ENCODE peak calls at places on chromosome 1, in nine cellular contexts. X is AML-193; N is amniotic stem cell; A is RPMI8226; T is NCI-H1092 treated with DMSO at 0.1 percent for 48 hours; E is activated T-helper 9 cell treated with anti-CD3 and anti-CD28 coated beads, Interleukin-2, amount 50 U/mL, for 16 hours; R is T-helper 22 cell; Z is memory B cell; H is sigmoid colon. B is an unnamed sample.

GRCh38 chr1:183038333-183038876 is 15.2 kb downstream of the LAMC1 start:
- DNase-seq in X (no peak), N (no peak), A (no peak), T (no peak), E (no peak), R (no peak), Z (no peak), H (no peak), B (no peak)

GRCh38 chr1:216820345-216820744 is 97.1 kb upstream of the ESRRG start:
- DNase-seq in X (no peak), N (no peak), A (no peak), T (no peak), E (no peak), R (no peak), Z (no peak), H (no peak), B (no peak)

GRCh38 chr1:202397256-202397655 is 48.8 kb downstream of the PPP1R12B start:
- DNase-seq in X (no peak), N (no peak), A (no peak), T (no peak), E (no peak), R (no peak), Z (no peak), H (no peak), B (no peak)

GRCh38 chr1:19960621-19961020 is 18.8 kb downstream of the PLA2G2A start:
- DNase-seq in X (no peak), N (no peak), A (no peak), T (no peak), E (no peak), R (no peak), Z (no peak), H (no peak), B (no peak)

GRCh38 chr1:112435448-112435847 is 39.4 kb downstream of the CTTNBP2NL start:
- DNase-seq in X (no peak), N (no peak), A (no peak), T (no peak), E (no peak), R (no peak), Z (no peak), H (no peak), B (no peak)

GRCh38 chr1:7373936-7374760 is 396.9 kb upstream of the VAMP3 start:
- DNase-seq in X (no peak), N (no peak), A (no peak), T (no peak), E (no peak), R (no peak), Z (no peak), H (peak; percentile 42), B (no peak)

GRCh38 chr1:2836333-2836970 is 35.0 kb upstream of the TTC34 start:
- DNase-seq in X (no peak), N (no peak), A (no peak), T (no peak), E (no peak), R (no peak), Z (no peak), H (no peak), B (no peak)

GRCh38 chr1:233172201-233172600 is 123.3 kb downstream of the PCNX2 start:
- DNase-seq in X (peak; percentile 69), N (no peak), A (peak; percentile 72), T (no peak), E (no peak), R (no peak), Z (no peak), H (no peak), B (no peak)

GRCh38 chr1:116754203-116754977 is at the start of gene CD2:
- DNase-seq in X (peak; percentile 11), N (no peak), A (no peak), T (no peak), E (peak; percentile 39), R (peak; percentile 36), Z (no peak), H (no peak), B (no peak)

GRCh38 chr1:174726167-174726879 is 273.4 kb upstream of the CACYBP start:
- DNase-seq in X (peak; percentile 32), N (peak; percentile 33), A (peak; percentile 22), T (peak; percentile 44), E (no peak), R (no peak), Z (no peak), H (no peak), B (no peak)

GRCh38 chr1:213688655-213689054 is 299.1 kb upstream of the PROX1 start:
- DNase-seq in X (no peak), N (no peak), A (no peak), T (no peak), E (no peak), R (no peak), Z (no peak), H (no peak), B (no peak)

GRCh38 chr1:25731626-25732370 is 68.2 kb upstream of the SELENON start:
- DNase-seq in X (no peak), N (no peak), A (peak; percentile 23), T (no peak), E (no peak), R (no peak), Z (no peak), H (peak; percentile 28), B (no peak)

GRCh38 chr1:29349871-29350491 is 113.7 kb downstream of the PTPRU start:
- DNase-seq in X (no peak), N (no peak), A (peak; percentile 80), T (no peak), E (no peak), R (no peak), Z (no peak), H (peak; percentile 40), B (no peak)

GRCh38 chr1:87787551-87787950 is 458.9 kb downstream of the LMO4 start:
- DNase-seq in X (no peak), N (no peak), A (no peak), T (no peak), E (no peak), R (no peak), Z (no peak), H (no peak), B (no peak)

GRCh38 chr1:11462224-11462923 is 16.6 kb upstream of the DISP3 start:
- DNase-seq in X (no peak), N (no peak), A (peak; percentile 38), T (no peak), E (no peak), R (no peak), Z (no peak), H (no peak), B (no peak)

GRCh38 chr1:153565529-153566374 is at the start of gene S100A2:
- DNase-seq in X (peak; percentile 28), N (peak; percentile 78), A (no peak), T (no peak), E (peak; percentile 45), R (peak; percentile 26), Z (no peak), H (peak; percentile 84), B (peak; percentile 84)

GRCh38 chr1:159009704-159010361 is at the start of gene IFI16:
- DNase-seq in X (peak; percentile 89), N (peak; percentile 83), A (peak; percentile 85), T (no peak), E (peak; percentile 37), R (peak; percentile 33), Z (peak; percentile 35), H (peak; percentile 69), B (no peak)

GRCh38 chr1:78667939-78668338 is 18.3 kb downstream of the IFI44 start:
- DNase-seq in X (no peak), N (no peak), A (no peak), T (no peak), E (no peak), R (no peak), Z (no peak), H (no peak), B (no peak)

GRCh38 chr1:222923506-222923905 is 108.7 kb downstream of the DISP1 start:
- DNase-seq in X (no peak), N (no peak), A (no peak), T (no peak), E (no peak), R (no peak), Z (no peak), H (no peak), B (no peak)